ENCODE peak calls at places on chromosomes 12 and 14, in six cellular contexts. J, L, A, U, R and W are unnamed samples.

GRCh38 chr12:132345555-132346200 is 16.3 kb upstream of the GALNT9 start:
- DNase-seq in R (peak), U (no peak), J (no peak), A (no peak), L (no peak), W (no peak)

GRCh38 chr12:108495823-108496579 is 19.1 kb upstream of the FICD start:
- DNase-seq in J (no peak), A (no peak), U (no peak), R (no peak), L (no peak), W (no peak)

GRCh38 chr12:6767301-6767591 is 1.1 kb downstream of the PTMS start:
- DNase-seq in R (no peak), L (no peak), A (no peak), U (no peak), J (peak), W (no peak)

GRCh38 chr12:2858944-2859352 is 2.1 kb upstream of the TEX52 start:
- DNase-seq in R (no peak), J (no peak), A (no peak), L (no peak), U (no peak), W (no peak)

GRCh38 chr14:21317433-21317832 is 37.5 kb downstream of the RPGRIP1 start:
- DNase-seq in J (no peak), L (no peak), R (peak), U (no peak), A (peak), W (no peak)

GRCh38 chr12:130952545-130952954 is 1.2 kb upstream of the ADGRD1 start:
- DNase-seq in L (no peak), U (no peak), A (peak), R (no peak), J (no peak), W (no peak)

GRCh38 chr14:87638196-87638595 is 354.8 kb downstream of the GALC start:
- DNase-seq in L (no peak), U (no peak), J (no peak), R (no peak), A (no peak), W (no peak)

GRCh38 chr12:11150832-11151231 is 16.4 kb upstream of the TAS2R30 start:
- DNase-seq in A (no peak), R (no peak), L (no peak), J (no peak), U (no peak), W (no peak)

GRCh38 chr14:24052656-24053547 is 1.1 kb downstream of the CARMIL3 start:
- DNase-seq in R (no peak), A (peak), L (no peak), J (peak), U (no peak), W (no peak)

GRCh38 chr12:42728287-42728686 is 138.7 kb upstream of the PRICKLE1 start:
- DNase-seq in R (no peak), L (no peak), U (no peak), A (no peak), J (no peak), W (no peak)

GRCh38 chr14:55446833-55447232 is 6.4 kb upstream of the TBPL2 start:
- DNase-seq in J (peak), U (peak), R (no peak), L (no peak), A (no peak), W (peak)

GRCh38 chr14:98198385-98198784 is 1073.6 kb downstream of the BCL11B start:
- DNase-seq in R (no peak), J (no peak), U (no peak), L (peak), A (peak), W (peak)

GRCh38 chr14:30223385-30223785 is 295.7 kb upstream of the PRKD1 start:
- DNase-seq in U (peak), L (peak), R (no peak), A (peak), J (peak), W (peak)

GRCh38 chr14:99271288-99271941 is 582 bp downstream of the BCL11B start:
- DNase-seq in R (no peak), L (no peak), U (no peak), A (no peak), J (no peak), W (no peak)

GRCh38 chr12:4251967-4252366 is 21.6 kb upstream of the CCND2 start:
- DNase-seq in R (no peak), L (no peak), J (no peak), U (no peak), A (no peak), W (no peak)
- TF ChIP-seq EZH2 in R (no peak), L (no peak), J (no peak), U (no peak), A (no peak), W (no peak)

GRCh38 chr14:91835920-91836843 is 31.2 kb downstream of the TC2N start:
- DNase-seq in R (peak), U (no peak), L (no peak), A (peak), J (peak), W (no peak)
- TF ChIP-seq EZH2 in R (peak), U (peak), L (no peak), A (no peak), J (no peak), W (peak)

DNA sequence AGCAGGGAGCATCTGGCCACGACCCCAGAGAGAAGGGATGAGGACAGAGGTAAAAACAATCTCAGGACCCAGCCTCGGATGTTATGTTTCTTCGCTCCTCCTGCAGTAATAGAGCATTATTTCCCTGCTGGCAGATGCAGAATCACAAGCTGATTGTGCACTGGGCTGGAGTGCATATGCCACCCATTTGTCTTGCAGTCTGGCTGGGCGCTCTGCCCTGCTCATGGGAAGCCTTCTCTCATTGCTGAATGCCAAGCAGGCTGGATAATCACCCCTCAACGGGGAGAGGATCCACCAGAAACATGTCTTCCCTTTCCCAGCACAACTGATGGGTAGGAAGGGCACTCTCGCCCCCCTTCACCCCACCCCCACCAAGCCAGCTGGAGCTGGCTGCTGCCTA is 8.5 kb upstream of the VASH1 start:
- DNase-seq in A (no peak), J (no peak), R (peak), L (no peak), U (no peak), W (no peak)
- TF ChIP-seq EZH2 in A (no peak), J (no peak), R (no peak), L (no peak), U (no peak), W (no peak)

GRCh38 chr14:73239463-73240241 is 2.3 kb downstream of the PAPLN start:
- DNase-seq in J (peak), L (no peak), U (peak), R (peak), A (no peak), W (peak)
- TF ChIP-seq EZH2 in J (no peak), L (no peak), U (peak), R (peak), A (no peak), W (peak)

DNA sequence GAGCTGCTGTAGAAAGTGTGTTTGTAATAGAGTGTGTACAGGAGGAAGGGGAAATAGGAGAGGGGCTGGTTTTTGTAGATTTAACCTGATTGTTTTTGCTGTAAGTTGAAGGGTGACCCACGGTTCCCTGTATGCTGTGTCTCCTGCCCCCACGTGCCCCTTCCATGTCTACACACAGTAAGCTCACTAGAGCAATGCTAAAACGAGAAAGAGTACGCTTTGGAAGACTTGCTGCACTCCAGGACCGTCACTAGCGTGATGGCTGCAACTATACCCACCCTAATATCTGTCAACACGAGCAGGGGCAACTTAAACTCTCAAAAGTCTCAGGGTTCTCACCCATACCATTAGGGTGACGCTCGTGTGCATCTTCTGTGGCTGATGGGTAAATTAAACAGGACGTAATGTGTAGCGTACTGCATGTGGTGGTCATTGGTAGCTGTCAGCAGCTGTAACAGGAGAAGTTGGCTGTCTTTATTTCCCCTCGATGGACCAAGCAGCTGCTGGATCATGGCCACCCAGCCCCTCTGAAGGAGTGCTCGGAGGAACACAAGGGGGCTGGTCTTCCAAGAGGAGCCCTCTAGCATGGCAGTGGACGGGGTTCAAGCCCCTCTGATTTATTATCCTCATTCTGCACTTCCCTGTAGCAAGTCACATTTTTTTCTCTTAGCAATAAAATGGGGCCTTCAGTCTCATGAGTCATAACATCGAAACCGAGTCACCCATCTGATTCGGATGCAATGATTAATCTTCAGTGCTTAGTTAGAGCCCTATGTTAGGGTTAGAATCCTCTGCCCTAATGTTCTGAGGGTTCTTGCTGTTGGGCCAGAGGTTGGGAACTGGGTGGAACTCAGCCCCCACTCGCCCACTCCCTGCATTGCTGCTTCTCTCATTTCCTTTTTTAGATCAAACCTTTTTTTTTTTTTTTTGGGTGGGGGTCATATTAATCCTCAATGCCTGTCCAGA is 14.0 kb downstream of the CCND2 start:
- DNase-seq in R (no peak), J (peak), U (peak), A (no peak), L (no peak), W (no peak)
- TF ChIP-seq EZH2 in R (no peak), J (no peak), U (no peak), A (no peak), L (no peak), W (no peak)

GRCh38 chr12:95102916-95103671 is 29.7 kb upstream of the NR2C1 start:
- DNase-seq in A (no peak), L (no peak), U (peak), J (peak), R (no peak), W (peak)
- TF ChIP-seq EZH2 in A (no peak), L (no peak), U (no peak), J (no peak), R (no peak), W (no peak)